ENCODE peak calls at places on chromosomes 16 and 17, in four cellular contexts. Z is AG09309, K is AML-193, N is HFF-Myc. T is an unnamed sample.

GRCh38 chr16:89411335-89411850 is 79.0 kb downstream of the ANKRD11 start:
- DNase-seq in Z (no peak), K (no peak), N (no peak), T (no peak)

GRCh38 chr17:60901806-60902205 is 224.2 kb downstream of the BCAS3 start:
- DNase-seq in K (no peak), Z (peak; percentile 32), N (no peak), T (no peak)

GRCh38 chr16:30068750-30069574 is 3.4 kb downstream of the ALDOA start:
- DNase-seq in Z (no peak), K (no peak), N (no peak), T (no peak)

GRCh38 chr17:79645022-79645776 is 34.3 kb upstream of the RBFOX3 start:
- DNase-seq in Z (no peak), N (no peak), K (no peak), T (no peak)

GRCh38 chr17:2259769-2260536 is 43.6 kb downstream of the SMG6 start:
- DNase-seq in Z (no peak), K (no peak), N (no peak), T (no peak)

GRCh38 chr17:17954079-17954478 is 18.1 kb downstream of the TOM1L2 start:
- DNase-seq in N (no peak), K (no peak), Z (no peak), T (no peak)

GRCh38 chr17:77772899-77773358 is 185.6 kb upstream of the TNRC6C start:
- DNase-seq in N (no peak), Z (no peak), K (no peak), T (no peak)

GRCh38 chr17:50905460-50905803 is 39.3 kb upstream of the TOB1 start:
- DNase-seq in Z (no peak), K (no peak), N (no peak), T (no peak)

GRCh38 chr16:11955713-11956123 is 9.3 kb upstream of the TNFRSF17 start:
- DNase-seq in Z (peak; percentile 95), K (no peak), N (peak; percentile 95), T (no peak)

GRCh38 chr17:27533874-27534815 is 77.9 kb downstream of the KSR1 start:
- DNase-seq in Z (peak; percentile 70), K (no peak), N (no peak), T (no peak)

GRCh38 chr16:75002474-75002873 is 3.6 kb downstream of the ZNRF1 start:
- DNase-seq in N (no peak), Z (no peak), K (no peak), T (no peak)

GRCh38 chr17:27499451-27500265 is 43.4 kb downstream of the KSR1 start:
- DNase-seq in Z (no peak), N (no peak), K (no peak), T (no peak)

GRCh38 chr17:6721744-6722143 is 8.6 kb upstream of the SLC13A5 start:
- DNase-seq in Z (no peak), K (no peak), N (no peak), T (no peak)

GRCh38 chr16:71351558-71351901 is 7.0 kb upstream of the CALB2 start:
- DNase-seq in Z (no peak), N (no peak), K (no peak), T (no peak)

GRCh38 chr16:8110572-8111514 is 479.5 kb downstream of the TMEM114 start:
- DNase-seq in N (no peak), Z (no peak), K (no peak), T (no peak)

GRCh38 chr17:13541032-13541480 is 60.7 kb downstream of the HS3ST3A1 start:
- DNase-seq in K (no peak), N (peak; percentile 83), Z (peak; percentile 96), T (no peak)

GRCh38 chr17:16486373-16487250 is 5.4 kb downstream of the LRRC75A start:
- DNase-seq in N (peak; percentile 27), Z (peak; percentile 27), K (no peak), T (peak; percentile 12)

GRCh38 chr17:18185832-18186231 is 2.2 kb downstream of the ALKBH5 start:
- DNase-seq in K (no peak), N (no peak), Z (no peak), T (no peak)

GRCh38 chr16:19785512-19786130 is 67.5 kb downstream of the IQCK start:
- DNase-seq in N (no peak), K (no peak), Z (no peak), T (no peak)

GRCh38 chr17:76426853-76427252 is 26.1 kb downstream of the UBE2O start:
- DNase-seq in Z (no peak), N (no peak), K (no peak), T (no peak)

GRCh38 chr17:33732116-33732515 is 439.0 kb upstream of the ASIC2 start:
- DNase-seq in N (no peak), Z (no peak), K (peak; percentile 3), T (no peak)

GRCh38 chr17:22221344-22221743 is 529.0 kb downstream of the KCNJ18 start:
- DNase-seq in K (no peak), Z (no peak), N (no peak), T (no peak)

GRCh38 chr16:68825427-68825826 is 17.9 kb upstream of the TANGO6 start:
- DNase-seq in K (no peak), N (no peak), Z (no peak), T (no peak)

T was measured in glomerular endothelial cell.